ENCODE peak calls at places on chromosome 2, in ten cellular contexts. One of them, this sample, is unnamed.
A peak's percentile ranks its signal among the peaks of the same experiment; 100 is the strongest.

GRCh38 chr2:119486886-119487285 is 37.4 kb downstream of the SCTR start:
- DNase-seq in breast epithelium: no peak
- DNase-seq in Panc1: no peak
- DNase-seq in suprapubic skin: no peak
- DNase-seq in sigmoid colon: no peak
- DNase-seq in transverse colon: no peak
- DNase-seq in GM23338: no peak
- DNase-seq in K562: no peak
- DNase-seq in endothelial cell of umbilical vein: peak; percentile 6
- DNase-seq in GM12878: no peak
- DNase-seq in this sample: peak; percentile 2

GRCh38 chr2:227608469-227609338 is 5.9 kb downstream of the SCYGR3 start:
- DNase-seq in breast epithelium: no peak
- DNase-seq in Panc1: no peak
- DNase-seq in suprapubic skin: no peak
- DNase-seq in sigmoid colon: no peak
- DNase-seq in transverse colon: no peak
- DNase-seq in GM23338: no peak
- DNase-seq in K562: no peak
- DNase-seq in endothelial cell of umbilical vein: no peak
- DNase-seq in GM12878: peak; percentile 38
- DNase-seq in this sample: no peak

GRCh38 chr2:11506611-11506969 is 27.3 kb upstream of the GREB1 start:
- DNase-seq in breast epithelium: no peak
- DNase-seq in Panc1: no peak
- DNase-seq in suprapubic skin: no peak
- DNase-seq in sigmoid colon: no peak
- DNase-seq in transverse colon: no peak
- DNase-seq in GM23338: no peak
- DNase-seq in K562: no peak
- DNase-seq in endothelial cell of umbilical vein: no peak
- DNase-seq in GM12878: no peak
- DNase-seq in this sample: no peak

GRCh38 chr2:204264068-204264693 is 281.1 kb upstream of the PARD3B start:
- DNase-seq in breast epithelium: no peak
- DNase-seq in Panc1: no peak
- DNase-seq in suprapubic skin: no peak
- DNase-seq in sigmoid colon: no peak
- DNase-seq in transverse colon: no peak
- DNase-seq in GM23338: peak; percentile 32
- DNase-seq in K562: no peak
- DNase-seq in endothelial cell of umbilical vein: no peak
- DNase-seq in GM12878: no peak
- DNase-seq in this sample: no peak

GRCh38 chr2:10372195-10372861 is 69.6 kb downstream of the HPCAL1 start:
- DNase-seq in breast epithelium: no peak
- DNase-seq in Panc1: no peak
- DNase-seq in suprapubic skin: no peak
- DNase-seq in sigmoid colon: no peak
- DNase-seq in transverse colon: no peak
- DNase-seq in GM23338: no peak
- DNase-seq in K562: no peak
- DNase-seq in endothelial cell of umbilical vein: no peak
- DNase-seq in GM12878: no peak
- DNase-seq in this sample: no peak

GRCh38 chr2:37589298-37589697 is 82.1 kb downstream of the CDC42EP3 start:
- DNase-seq in breast epithelium: no peak
- DNase-seq in Panc1: no peak
- DNase-seq in suprapubic skin: no peak
- DNase-seq in sigmoid colon: no peak
- DNase-seq in transverse colon: no peak
- DNase-seq in GM23338: no peak
- DNase-seq in K562: no peak
- DNase-seq in endothelial cell of umbilical vein: no peak
- DNase-seq in GM12878: no peak
- DNase-seq in this sample: no peak

GRCh38 chr2:175463639-175464310 is 282.3 kb upstream of the ATP5MC3 start:
- DNase-seq in breast epithelium: no peak
- DNase-seq in Panc1: no peak
- DNase-seq in suprapubic skin: no peak
- DNase-seq in sigmoid colon: no peak
- DNase-seq in transverse colon: no peak
- DNase-seq in GM23338: peak; percentile 43
- DNase-seq in K562: no peak
- DNase-seq in endothelial cell of umbilical vein: no peak
- DNase-seq in GM12878: no peak
- DNase-seq in this sample: peak; percentile 38

GRCh38 chr2:200702646-200703118 is 109.0 kb upstream of the BZW1 start:
- DNase-seq in breast epithelium: no peak
- DNase-seq in Panc1: no peak
- DNase-seq in suprapubic skin: no peak
- DNase-seq in sigmoid colon: no peak
- DNase-seq in transverse colon: no peak
- DNase-seq in GM23338: no peak
- DNase-seq in K562: no peak
- DNase-seq in endothelial cell of umbilical vein: no peak
- DNase-seq in GM12878: no peak
- DNase-seq in this sample: no peak

GRCh38 chr2:144079808-144080207 is 440.1 kb downstream of the ZEB2 start:
- DNase-seq in breast epithelium: no peak
- DNase-seq in Panc1: no peak
- DNase-seq in suprapubic skin: no peak
- DNase-seq in sigmoid colon: no peak
- DNase-seq in transverse colon: no peak
- DNase-seq in GM23338: no peak
- DNase-seq in K562: no peak
- DNase-seq in endothelial cell of umbilical vein: no peak
- DNase-seq in GM12878: no peak
- DNase-seq in this sample: no peak

GRCh38 chr2:176504431-176504830 is 235.2 kb downstream of the MTX2 start:
- DNase-seq in breast epithelium: no peak
- DNase-seq in Panc1: no peak
- DNase-seq in suprapubic skin: no peak
- DNase-seq in sigmoid colon: peak; percentile 71
- DNase-seq in transverse colon: no peak
- DNase-seq in GM23338: no peak
- DNase-seq in K562: no peak
- DNase-seq in endothelial cell of umbilical vein: no peak
- DNase-seq in GM12878: no peak
- DNase-seq in this sample: no peak

GRCh38 chr2:64137567-64137966 is 6.7 kb downstream of the PELI1 start:
- DNase-seq in breast epithelium: no peak
- DNase-seq in Panc1: no peak
- DNase-seq in suprapubic skin: no peak
- DNase-seq in sigmoid colon: no peak
- DNase-seq in transverse colon: no peak
- DNase-seq in GM23338: no peak
- DNase-seq in K562: no peak
- DNase-seq in endothelial cell of umbilical vein: peak; percentile 76
- DNase-seq in GM12878: no peak
- DNase-seq in this sample: no peak

GRCh38 chr2:189580267-189580661 is 322 bp downstream of the SLC40A1 start:
- DNase-seq in breast epithelium: no peak
- DNase-seq in Panc1: no peak
- DNase-seq in suprapubic skin: no peak
- DNase-seq in sigmoid colon: peak; percentile 63
- DNase-seq in transverse colon: peak; percentile 37
- DNase-seq in GM23338: peak; percentile 54
- DNase-seq in K562: peak; percentile 58
- DNase-seq in endothelial cell of umbilical vein: no peak
- DNase-seq in GM12878: no peak
- DNase-seq in this sample: peak; percentile 10

GRCh38 chr2:186561467-186562208 is 28.2 kb upstream of the ITGAV start:
- DNase-seq in breast epithelium: no peak
- DNase-seq in Panc1: no peak
- DNase-seq in suprapubic skin: no peak
- DNase-seq in sigmoid colon: no peak
- DNase-seq in transverse colon: no peak
- DNase-seq in GM23338: peak; percentile 32
- DNase-seq in K562: no peak
- DNase-seq in endothelial cell of umbilical vein: no peak
- DNase-seq in GM12878: no peak
- DNase-seq in this sample: no peak

GRCh38 chr2:72138921-72139381 is 8.7 kb downstream of the CYP26B1 start:
- DNase-seq in breast epithelium: no peak
- DNase-seq in Panc1: no peak
- DNase-seq in suprapubic skin: peak; percentile 67
- DNase-seq in sigmoid colon: no peak
- DNase-seq in transverse colon: no peak
- DNase-seq in GM23338: no peak
- DNase-seq in K562: no peak
- DNase-seq in endothelial cell of umbilical vein: no peak
- DNase-seq in GM12878: no peak
- DNase-seq in this sample: no peak

GRCh38 chr2:186645999-186646398 is 47.9 kb upstream of the FAM171B start:
- DNase-seq in breast epithelium: no peak
- DNase-seq in Panc1: no peak
- DNase-seq in suprapubic skin: no peak
- DNase-seq in sigmoid colon: no peak
- DNase-seq in transverse colon: no peak
- DNase-seq in GM23338: no peak
- DNase-seq in K562: no peak
- DNase-seq in endothelial cell of umbilical vein: no peak
- DNase-seq in GM12878: no peak
- DNase-seq in this sample: no peak

GRCh38 chr2:46352621-46353020 is 55.4 kb downstream of the EPAS1 start:
- DNase-seq in breast epithelium: no peak
- DNase-seq in Panc1: no peak
- DNase-seq in suprapubic skin: no peak
- DNase-seq in sigmoid colon: no peak
- DNase-seq in transverse colon: no peak
- DNase-seq in GM23338: peak; percentile 11
- DNase-seq in K562: no peak
- DNase-seq in endothelial cell of umbilical vein: peak; percentile 80
- DNase-seq in GM12878: no peak
- DNase-seq in this sample: no peak

GRCh38 chr2:207766697-207767460 is 2.8 kb downstream of the FZD5 start:
- DNase-seq in breast epithelium: no peak
- DNase-seq in Panc1: no peak
- DNase-seq in suprapubic skin: no peak
- DNase-seq in sigmoid colon: no peak
- DNase-seq in transverse colon: peak; percentile 29
- DNase-seq in GM23338: peak; percentile 74
- DNase-seq in K562: no peak
- DNase-seq in endothelial cell of umbilical vein: no peak
- DNase-seq in GM12878: no peak
- DNase-seq in this sample: no peak

GRCh38 chr2:1868683-1869141 is 124.4 kb upstream of the PXDN start:
- DNase-seq in breast epithelium: no peak
- DNase-seq in Panc1: no peak
- DNase-seq in suprapubic skin: no peak
- DNase-seq in sigmoid colon: no peak
- DNase-seq in transverse colon: no peak
- DNase-seq in GM23338: peak; percentile 51
- DNase-seq in K562: no peak
- DNase-seq in endothelial cell of umbilical vein: no peak
- DNase-seq in GM12878: no peak
- DNase-seq in this sample: no peak
- TF ChIP-seq POLR2AphosphoS5 in breast epithelium: no peak
- TF ChIP-seq POLR2AphosphoS5 in Panc1: no peak
- TF ChIP-seq POLR2AphosphoS5 in suprapubic skin: no peak
- TF ChIP-seq POLR2AphosphoS5 in sigmoid colon: no peak
- TF ChIP-seq POLR2AphosphoS5 in transverse colon: no peak
- TF ChIP-seq POLR2AphosphoS5 in GM23338: no peak
- TF ChIP-seq POLR2AphosphoS5 in K562: no peak
- TF ChIP-seq POLR2AphosphoS5 in endothelial cell of umbilical vein: no peak
- TF ChIP-seq POLR2AphosphoS5 in GM12878: no peak
- TF ChIP-seq POLR2AphosphoS5 in this sample: no peak

GRCh38 chr2:33671198-33671597 is 72.1 kb upstream of the FAM98A start:
- DNase-seq in breast epithelium: no peak
- DNase-seq in Panc1: no peak
- DNase-seq in suprapubic skin: no peak
- DNase-seq in sigmoid colon: no peak
- DNase-seq in transverse colon: no peak
- DNase-seq in GM23338: no peak
- DNase-seq in K562: no peak
- DNase-seq in endothelial cell of umbilical vein: no peak
- DNase-seq in GM12878: no peak
- DNase-seq in this sample: no peak

GRCh38 chr2:33672389-33672788 is 73.3 kb upstream of the FAM98A start:
- DNase-seq in breast epithelium: no peak
- DNase-seq in Panc1: no peak
- DNase-seq in suprapubic skin: no peak
- DNase-seq in sigmoid colon: no peak
- DNase-seq in transverse colon: no peak
- DNase-seq in GM23338: no peak
- DNase-seq in K562: no peak
- DNase-seq in endothelial cell of umbilical vein: no peak
- DNase-seq in GM12878: no peak
- DNase-seq in this sample: no peak

GRCh38 chr2:33672896-33673295 is 73.8 kb upstream of the FAM98A start:
- DNase-seq in breast epithelium: no peak
- DNase-seq in Panc1: no peak
- DNase-seq in suprapubic skin: no peak
- DNase-seq in sigmoid colon: no peak
- DNase-seq in transverse colon: no peak
- DNase-seq in GM23338: no peak
- DNase-seq in K562: no peak
- DNase-seq in endothelial cell of umbilical vein: no peak
- DNase-seq in GM12878: no peak
- DNase-seq in this sample: no peak

GRCh38 chr2:33670392-33670937 is 71.4 kb upstream of the FAM98A start:
- DNase-seq in breast epithelium: no peak
- DNase-seq in Panc1: no peak
- DNase-seq in suprapubic skin: no peak
- DNase-seq in sigmoid colon: no peak
- DNase-seq in transverse colon: no peak
- DNase-seq in GM23338: peak; percentile 70
- DNase-seq in K562: no peak
- DNase-seq in endothelial cell of umbilical vein: no peak
- DNase-seq in GM12878: no peak
- DNase-seq in this sample: no peak

GRCh38 chr2:33673937-33674336 is 74.8 kb upstream of the FAM98A start:
- DNase-seq in breast epithelium: no peak
- DNase-seq in Panc1: no peak
- DNase-seq in suprapubic skin: no peak
- DNase-seq in sigmoid colon: no peak
- DNase-seq in transverse colon: no peak
- DNase-seq in GM23338: peak; percentile 13
- DNase-seq in K562: no peak
- DNase-seq in endothelial cell of umbilical vein: peak; percentile 32
- DNase-seq in GM12878: no peak
- DNase-seq in this sample: no peak
- TF ChIP-seq CTCF in breast epithelium: no peak
- TF ChIP-seq CTCF in Panc1: peak; percentile 59
- TF ChIP-seq CTCF in suprapubic skin: no peak
- TF ChIP-seq CTCF in sigmoid colon: no peak
- TF ChIP-seq CTCF in transverse colon: peak; percentile 22
- TF ChIP-seq CTCF in GM23338: no peak
- TF ChIP-seq CTCF in K562: peak; percentile 31
- TF ChIP-seq CTCF in endothelial cell of umbilical vein: peak; percentile 8
- TF ChIP-seq CTCF in GM12878: peak; percentile 18
- TF ChIP-seq CTCF in this sample: peak; percentile 40

GRCh38 chr2:12759248-12759647 is 42.5 kb downstream of the TRIB2 start:
- DNase-seq in breast epithelium: no peak
- DNase-seq in Panc1: no peak
- DNase-seq in suprapubic skin: no peak
- DNase-seq in sigmoid colon: peak; percentile 77
- DNase-seq in transverse colon: no peak
- DNase-seq in GM23338: no peak
- DNase-seq in K562: no peak
- DNase-seq in endothelial cell of umbilical vein: peak; percentile 42
- DNase-seq in GM12878: no peak
- DNase-seq in this sample: no peak
- TF ChIP-seq POLR2AphosphoS5 in breast epithelium: no peak
- TF ChIP-seq POLR2AphosphoS5 in Panc1: no peak
- TF ChIP-seq POLR2AphosphoS5 in suprapubic skin: no peak
- TF ChIP-seq POLR2AphosphoS5 in sigmoid colon: peak; percentile 67
- TF ChIP-seq POLR2AphosphoS5 in transverse colon: peak; percentile 45
- TF ChIP-seq POLR2AphosphoS5 in GM23338: no peak
- TF ChIP-seq POLR2AphosphoS5 in K562: no peak
- TF ChIP-seq POLR2AphosphoS5 in endothelial cell of umbilical vein: no peak
- TF ChIP-seq POLR2AphosphoS5 in GM12878: no peak
- TF ChIP-seq POLR2AphosphoS5 in this sample: no peak

GRCh38 chr2:20755132-20755800 is 67.6 kb downstream of the LDAH start:
- DNase-seq in breast epithelium: no peak
- DNase-seq in Panc1: no peak
- DNase-seq in suprapubic skin: no peak
- DNase-seq in sigmoid colon: no peak
- DNase-seq in transverse colon: no peak
- DNase-seq in GM23338: no peak
- DNase-seq in K562: no peak
- DNase-seq in endothelial cell of umbilical vein: peak; percentile 52
- DNase-seq in GM12878: no peak
- DNase-seq in this sample: no peak
- TF ChIP-seq CTCF in breast epithelium: no peak
- TF ChIP-seq CTCF in Panc1: peak; percentile 31
- TF ChIP-seq CTCF in suprapubic skin: no peak
- TF ChIP-seq CTCF in sigmoid colon: no peak
- TF ChIP-seq CTCF in transverse colon: no peak
- TF ChIP-seq CTCF in GM23338: peak; percentile 29
- TF ChIP-seq CTCF in K562: peak; percentile 23
- TF ChIP-seq CTCF in endothelial cell of umbilical vein: no peak
- TF ChIP-seq CTCF in GM12878: no peak
- TF ChIP-seq CTCF in this sample: no peak